ENCODE peak calls at places on chromosomes 4 and X, in nine cellular contexts. U is fibroblast of the aortic adventitia, G is ascending aorta, S is kidney epithelial cell, B is ovary, Y is fibroblast of mammary gland, O is neural progenitor cell, R is K562, L is NB4. V is an unnamed sample.
A peak's percentile ranks its signal among the peaks of the same experiment; 100 is the strongest.

GRCh38 chrX:55598333-55598732 is 24.9 kb upstream of the FOXR2 start:
- DNase-seq in G (no peak), S (no peak), B (no peak), R (no peak), U (no peak), O (no peak), L (no peak), Y (no peak), V (no peak)

GRCh38 chr4:337932-338758 is 531 bp downstream of the ZNF141 start:
- DNase-seq in Y (peak; percentile 32), B (peak; percentile 71), L (peak; percentile 75), R (no peak), G (no peak), U (peak; percentile 45), S (no peak), O (no peak), V (peak; percentile 54)

GRCh38 chr4:64882311-64883086 is 473.2 kb upstream of the TECRL start:
- DNase-seq in Y (no peak), G (no peak), O (no peak), B (no peak), U (no peak), L (no peak), R (no peak), S (no peak), V (no peak)

GRCh38 chr4:100372432-100372831 is 145.4 kb downstream of the EMCN start:
- DNase-seq in R (no peak), U (no peak), L (peak; percentile 2), S (no peak), O (peak; percentile 50), Y (peak; percentile 10), B (no peak), G (no peak), V (peak; percentile 58)

GRCh38 chrX:100643943-100644587 is at the start of gene SRPX2:
- DNase-seq in B (peak; percentile 34), R (no peak), O (no peak), L (peak; percentile 52), U (peak; percentile 90), S (peak; percentile 62), G (peak; percentile 40), Y (peak; percentile 92), V (peak; percentile 90)

GRCh38 chr4:89800527-89801103 is 36.3 kb downstream of the SNCA start:
- DNase-seq in O (peak; percentile 33), L (no peak), U (peak; percentile 10), G (no peak), Y (no peak), R (no peak), B (no peak), S (no peak), V (no peak)

GRCh38 chr4:186688150-186688943 is 35.3 kb downstream of the FAT1 start:
- DNase-seq in G (no peak), B (no peak), U (no peak), O (peak; percentile 65), S (no peak), R (no peak), Y (no peak), L (no peak), V (no peak)

GRCh38 chr4:82779032-82779431 is 19.6 kb downstream of the SCD5 start:
- DNase-seq in S (no peak), O (no peak), L (no peak), R (no peak), B (no peak), U (no peak), Y (peak; percentile 38), G (no peak), V (peak; percentile 46)

GRCh38 chrX:153814591-153815315 is 15.6 kb downstream of the PDZD4 start:
- DNase-seq in L (peak; percentile 41), S (no peak), R (no peak), Y (no peak), B (no peak), G (no peak), U (no peak), O (no peak), V (no peak)

GRCh38 chr4:52312722-52313121 is 261.6 kb downstream of the SPATA18 start:
- DNase-seq in S (no peak), R (no peak), O (no peak), Y (no peak), L (no peak), G (no peak), U (no peak), B (no peak), V (no peak)

GRCh38 chr4:40747436-40747835 is 2.3 kb upstream of the NSUN7 start:
- DNase-seq in L (no peak), O (no peak), G (no peak), R (no peak), S (no peak), U (no peak), B (no peak), Y (no peak), V (no peak)

GRCh38 chrX:71282514-71283408 is 674 bp upstream of the NONO start:
- DNase-seq in G (no peak), O (peak; percentile 12), L (no peak), S (peak; percentile 51), R (no peak), U (no peak), B (no peak), Y (peak; percentile 46), V (peak; percentile 56)

GRCh38 chr4:13215560-13215959 is 268.6 kb downstream of the RAB28 start:
- DNase-seq in S (no peak), L (no peak), U (no peak), O (no peak), B (no peak), R (no peak), G (no peak), Y (no peak), V (no peak)

GRCh38 chr4:161208564-161208963 is 955.2 kb downstream of the FSTL5 start:
- DNase-seq in S (no peak), B (no peak), O (no peak), L (no peak), R (no peak), G (no peak), U (no peak), Y (no peak), V (no peak)

GRCh38 chrX:50111762-50112161 is 89.0 kb downstream of the AKAP4 start:
- DNase-seq in G (no peak), U (no peak), Y (no peak), S (no peak), B (no peak), R (no peak), L (no peak), O (no peak), V (no peak)

GRCh38 chrX:71111851-71112468 is 583 bp upstream of the IL2RG start:
- DNase-seq in B (no peak), U (no peak), L (peak; percentile 73), S (no peak), Y (no peak), O (no peak), R (no peak), G (no peak), V (no peak)

GRCh38 chr4:123806057-123806456 is 409.5 kb downstream of the SPRY1 start:
- DNase-seq in G (no peak), B (no peak), U (no peak), L (no peak), R (no peak), Y (no peak), S (no peak), O (no peak), V (no peak)

GRCh38 chr4:52780206-52780605 is 29.0 kb upstream of the ERVMER34-1 start:
- DNase-seq in R (no peak), S (no peak), B (no peak), G (no peak), O (no peak), U (peak; percentile 84), L (no peak), Y (peak; percentile 78), V (peak; percentile 23)

GRCh38 chr4:112214397-112215264 is 17.0 kb upstream of the AP1AR start:
- DNase-seq in O (no peak), S (no peak), Y (peak; percentile 53), G (no peak), U (peak; percentile 55), R (peak; percentile 31), L (peak; percentile 44), B (no peak), V (peak; percentile 62)

GRCh38 chr4:142844782-142845181 is 1.3 kb downstream of the INPP4B start:
- DNase-seq in B (no peak), L (no peak), U (no peak), S (no peak), O (no peak), G (no peak), Y (no peak), R (no peak), V (no peak)
- H3K4me3 ChIP-seq in B (peak overlapping the region; percentile 65), L (no peak overlapping the region), U (peak overlapping the region; percentile 77), S (no peak overlapping the region), O (no peak overlapping the region), G (peak overlapping the region; percentile 77), Y (no peak overlapping the region), R (no peak overlapping the region), V (no peak overlapping the region)

DNA sequence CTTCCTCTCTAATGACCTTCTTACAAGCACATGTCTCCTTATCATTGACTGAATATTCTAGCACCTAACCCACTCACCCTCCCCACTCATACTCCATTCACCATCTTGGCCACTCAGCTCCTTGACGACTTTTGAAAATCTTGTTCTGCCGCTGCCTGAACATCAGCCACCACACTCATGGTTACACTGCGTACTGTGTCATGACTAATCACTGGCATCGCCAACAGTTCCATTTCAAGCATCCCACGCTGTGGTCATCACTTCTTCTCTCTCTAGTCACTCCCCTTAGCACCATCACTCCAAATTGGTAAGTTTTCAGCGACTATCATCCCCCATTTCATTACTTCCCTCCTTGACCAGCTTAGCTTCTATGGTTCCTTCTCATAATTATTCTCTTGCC is 352.8 kb downstream of the MAPK10 start:
- DNase-seq in B (no peak), O (no peak), R (no peak), Y (peak; percentile 11), G (no peak), S (no peak), L (no peak), U (no peak), V (no peak)
- H3K4me3 ChIP-seq in B (no peak overlapping the region), O (no peak overlapping the region), R (no peak overlapping the region), Y (no peak overlapping the region), G (no peak overlapping the region), S (no peak overlapping the region), L (no peak overlapping the region), U (no peak overlapping the region), V (no peak overlapping the region)

DNA sequence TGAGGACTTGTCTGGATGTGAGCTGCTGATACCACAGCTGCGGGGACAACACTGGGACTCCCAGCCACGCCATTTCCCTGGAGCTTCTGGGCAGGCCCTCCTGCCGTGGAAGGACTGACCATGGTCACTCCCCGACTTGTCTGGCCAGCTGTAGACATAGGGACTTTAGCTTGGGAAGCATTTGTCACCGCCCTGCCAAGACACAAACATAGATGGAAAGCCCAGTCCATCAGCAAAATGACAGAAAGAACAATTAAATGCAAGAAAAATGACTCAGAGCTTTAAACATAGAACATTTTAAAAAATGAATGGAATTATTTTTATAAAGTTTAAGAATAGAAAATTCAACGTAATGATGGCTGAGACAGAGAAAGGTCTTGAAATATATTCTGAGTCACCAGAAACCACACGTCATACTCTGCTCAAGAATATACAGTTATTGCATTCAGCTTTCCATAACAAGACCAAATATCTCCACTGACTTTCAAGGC is 107.6 kb upstream of the CBR4 start:
- DNase-seq in S (no peak), G (no peak), U (peak; percentile 91), O (no peak), Y (peak; percentile 69), L (no peak), B (no peak), R (no peak), V (peak; percentile 70)
- H3K4me3 ChIP-seq in S (no peak overlapping the region), G (no peak overlapping the region), U (no peak overlapping the region), O (no peak overlapping the region), Y (no peak overlapping the region), L (no peak overlapping the region), B (no peak overlapping the region), R (no peak overlapping the region), V (no peak overlapping the region)

GRCh38 chr4:110477836-110478235 is 1.9 kb downstream of the ENPEP start:
- DNase-seq in Y (no peak), B (no peak), O (no peak), R (no peak), G (no peak), U (no peak), L (no peak), S (no peak), V (no peak)
- H3K4me3 ChIP-seq in Y (no peak overlapping the region), B (peak overlapping the region; percentile 12), O (no peak overlapping the region), R (no peak overlapping the region), G (no peak overlapping the region), U (no peak overlapping the region), L (no peak overlapping the region), S (peak overlapping the region; percentile 34), V (no peak overlapping the region)

V was measured in choroid plexus epithelial cell.